ENCODE peak calls at places on chromosome 10, in four cellular contexts. C is GM06990, S is GM12891, R is esophagus squamous epithelium. I is an unnamed sample.
A peak's percentile ranks its signal among the peaks of the same experiment; 100 is the strongest.

GRCh38 chr10:90930070-90930837 is 9.4 kb upstream of the ANKRD1 start:
- DNase-seq in C (no peak), S (no peak), R (no peak), I (no peak)

GRCh38 chr10:43731486-43731885 is 82.8 kb upstream of the ZNF32 start:
- DNase-seq in C (no peak), S (no peak), R (no peak), I (no peak)

GRCh38 chr10:27541728-27542285 is 37.7 kb downstream of the RAB18 start:
- DNase-seq in C (no peak), S (no peak), R (no peak), I (no peak)

GRCh38 chr10:36254191-36254590 is 612.1 kb upstream of the FZD8 start:
- DNase-seq in C (no peak), S (no peak), R (no peak), I (no peak)

GRCh38 chr10:94850766-94851165 is 87.7 kb upstream of the CYP2C9 start:
- DNase-seq in C (no peak), S (no peak), R (no peak), I (no peak)

GRCh38 chr10:60434418-60435046 is 44.9 kb upstream of the ANK3 start:
- DNase-seq in C (no peak), S (no peak), R (no peak), I (no peak)

GRCh38 chr10:74293686-74294365 is 142.8 kb downstream of the ADK start:
- DNase-seq in C (no peak), S (no peak), R (no peak), I (no peak)

GRCh38 chr10:74997163-74997562 is 114.3 kb upstream of the SAMD8 start:
- DNase-seq in C (no peak), S (no peak), R (no peak), I (no peak)

GRCh38 chr10:102410427-102411073 is 8.0 kb downstream of the PSD start:
- DNase-seq in C (no peak), S (peak; percentile 45), R (no peak), I (peak; percentile 40)

GRCh38 chr10:48287417-48288391 is 13.2 kb upstream of the FRMPD2 start:
- DNase-seq in C (peak; percentile 55), S (no peak), R (no peak), I (no peak)

GRCh38 chr10:614772-615582 is 74.5 kb downstream of the DIP2C start:
- DNase-seq in C (no peak), S (no peak), R (no peak), I (no peak)